ENCODE peak calls at places on chromosomes 2 and 18, in six cellular contexts. X is HepG2, W is A549, O is upper lobe of left lung, S is GM12878, Y is K562. N is an unnamed sample.

GRCh38 chr2:42267530-42267929 is 93.5 kb downstream of the COX7A2L start:
- ATAC-seq in X (peak; percentile 18), W (no peak), O (no peak), S (no peak), Y (no peak), N (no peak)

GRCh38 chr2:221405521-221405920 is 166.6 kb downstream of the EPHA4 start:
- ATAC-seq in X (no peak), W (no peak), O (no peak), S (no peak), Y (no peak), N (no peak)

GRCh38 chr2:72989770-72990556 is 72.6 kb downstream of the EMX1 start:
- ATAC-seq in X (no peak), W (no peak), O (peak; percentile 53), S (no peak), Y (no peak), N (no peak)

GRCh38 chr2:43212931-43213330 is 13.5 kb downstream of the ZFP36L2 start:
- ATAC-seq in X (peak; percentile 47), W (no peak), O (peak; percentile 72), S (peak; percentile 42), Y (no peak), N (peak; percentile 24)

GRCh38 chr2:26768759-26769500 is 4.8 kb downstream of the SLC35F6 start:
- ATAC-seq in X (no peak), W (peak; percentile 63), O (peak; percentile 79), S (peak; percentile 49), Y (peak; percentile 81), N (peak; percentile 71)

GRCh38 chr2:144650886-144651285 is 131.0 kb upstream of the ZEB2 start:
- ATAC-seq in X (no peak), W (no peak), O (no peak), S (no peak), Y (peak; percentile 47), N (no peak)

GRCh38 chr2:143258126-143258892 is 129.1 kb downstream of the ARHGAP15 start:
- ATAC-seq in X (no peak), W (no peak), O (no peak), S (peak; percentile 55), Y (peak; percentile 53), N (no peak)

GRCh38 chr18:2935438-2936192 is 77.3 kb downstream of the LPIN2 start:
- ATAC-seq in X (no peak), W (no peak), O (no peak), S (no peak), Y (no peak), N (no peak)

GRCh38 chr2:17813015-17813741 is 3.1 kb upstream of the MSGN1 start:
- ATAC-seq in X (no peak), W (no peak), O (peak; percentile 68), S (peak; percentile 63), Y (no peak), N (no peak)

GRCh38 chr2:97840198-97840597 is 126.8 kb downstream of the ZAP70 start:
- ATAC-seq in X (no peak), W (no peak), O (no peak), S (no peak), Y (no peak), N (no peak)

GRCh38 chr18:50287028-50287440 is 458 bp downstream of the CXXC1 start:
- ATAC-seq in X (no peak), W (peak; percentile 5), O (peak; percentile 1), S (peak; percentile 7), Y (peak; percentile 6), N (peak; percentile 2)

GRCh38 chr2:218405365-218406208 is 5.9 kb downstream of the CTDSP1 start:
- ATAC-seq in X (peak; percentile 4), W (peak; percentile 9), O (no peak), S (peak; percentile 3), Y (peak; percentile 15), N (no peak)

GRCh38 chr2:207115715-207116364 is 49.9 kb downstream of the KLF7 start:
- ATAC-seq in X (no peak), W (peak; percentile 40), O (peak; percentile 66), S (no peak), Y (no peak), N (peak; percentile 68)

GRCh38 chr18:63433349-63433866 is 11.1 kb upstream of the VPS4B start:
- ATAC-seq in X (no peak), W (no peak), O (peak; percentile 78), S (no peak), Y (no peak), N (peak; percentile 90)

GRCh38 chr2:196149926-196150325 is 21.5 kb downstream of the STK17B start:
- ATAC-seq in X (no peak), W (no peak), O (peak; percentile 52), S (peak; percentile 68), Y (no peak), N (no peak)

GRCh38 chr2:121294881-121295840 is 10.2 kb upstream of the TFCP2L1 start:
- ATAC-seq in X (no peak), W (no peak), O (no peak), S (no peak), Y (no peak), N (no peak)

GRCh38 chr2:201151127-201152074 is 31.5 kb upstream of the CASP10 start:
- ATAC-seq in X (no peak), W (peak; percentile 69), O (peak; percentile 79), S (peak; percentile 93), Y (peak; percentile 42), N (no peak)

DNA sequence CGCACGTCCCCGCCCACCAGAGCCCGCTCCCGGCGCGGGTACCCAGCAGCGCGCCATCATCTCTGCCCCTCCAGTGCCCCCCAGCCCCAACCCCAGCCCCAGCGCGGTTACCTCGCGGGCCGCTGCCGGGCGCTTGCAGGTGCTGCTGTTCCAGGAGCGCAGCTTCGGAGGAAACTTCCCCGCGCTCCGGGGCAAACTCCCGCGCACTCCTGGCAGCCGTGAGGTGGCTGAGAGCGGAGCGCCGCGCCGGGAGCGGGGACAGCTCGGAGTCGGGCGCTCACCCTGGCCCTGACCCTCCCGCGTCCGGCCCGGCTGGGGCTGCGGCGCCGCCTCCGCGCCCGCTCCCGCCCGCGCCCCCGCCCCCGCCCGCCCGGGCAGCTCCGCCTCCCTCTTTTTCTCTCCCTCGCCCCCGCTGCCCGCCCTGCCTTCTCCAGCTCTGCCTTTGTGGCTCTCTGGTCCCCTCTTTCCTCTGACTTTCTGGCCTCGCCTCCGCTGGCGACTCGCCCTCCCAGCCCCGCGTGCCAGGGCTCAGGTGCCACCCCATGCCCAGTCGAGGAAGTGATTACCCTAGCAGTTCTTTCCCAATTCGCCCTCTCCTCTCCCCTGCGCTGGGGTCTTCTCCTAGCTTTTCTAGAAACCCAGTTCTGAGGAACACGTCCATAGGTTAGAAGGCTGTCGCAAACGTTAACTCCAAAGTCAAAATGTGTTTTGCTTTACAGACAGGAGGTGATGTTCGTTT is at the start of gene CHST9:
- ATAC-seq in X (peak; percentile 98), W (peak; percentile 52), O (peak; percentile 44), S (no peak), Y (peak; percentile 33), N (no peak)
- H3K4me3 ChIP-seq in X (peak within 1 kb of the TSS; percentile 43), W (peak within 1 kb of the TSS; percentile 33), O (peak within 1 kb of the TSS; percentile 28), S (no peak within 1 kb of the TSS), Y (no peak within 1 kb of the TSS), N (peak within 1 kb of the TSS; percentile 54)

GRCh38 chr2:77937366-77937765 is 415.2 kb upstream of the LRRTM4 start:
- ATAC-seq in X (no peak), W (no peak), O (no peak), S (no peak), Y (no peak), N (no peak)
- TF ChIP-seq EP300 in X (no peak), W (no peak), O (no peak), S (no peak), Y (no peak), N (no peak)

DNA sequence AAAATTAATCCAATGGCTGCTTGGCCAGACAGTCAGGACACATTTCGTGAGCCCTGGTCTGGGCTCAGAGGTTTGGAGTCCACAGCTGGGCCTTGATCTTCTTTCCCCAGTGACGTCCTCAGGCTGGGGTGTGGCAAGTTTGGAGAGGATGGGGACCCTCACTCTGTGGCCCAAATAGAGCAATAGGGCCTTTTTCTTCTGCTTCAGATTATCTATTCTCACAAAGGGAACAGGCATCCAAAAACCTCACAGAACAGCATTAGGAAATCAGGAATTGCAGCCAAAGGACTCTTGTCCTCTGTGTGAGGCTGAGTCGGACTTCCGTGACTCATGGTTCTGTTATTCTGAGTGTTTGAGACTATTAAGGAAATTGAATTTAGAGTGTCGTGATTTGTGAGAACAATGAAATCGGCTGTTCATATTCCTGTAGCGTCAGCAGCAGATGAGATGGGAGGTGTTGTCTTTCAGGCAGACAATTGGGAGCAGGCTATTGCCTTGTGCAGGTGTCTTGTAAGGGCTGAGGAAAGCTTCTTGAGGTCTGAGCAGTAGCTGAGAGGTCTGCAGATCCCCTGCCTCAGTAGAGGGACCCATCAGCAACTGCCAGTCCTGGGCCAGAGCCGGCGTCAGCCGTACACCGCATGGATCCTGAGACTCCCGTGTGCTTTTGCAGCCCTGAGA is 113.8 kb downstream of the SH3RF3 start:
- ATAC-seq in X (no peak), W (no peak), O (peak; percentile 89), S (no peak), Y (no peak), N (peak; percentile 90)
- H3K4me3 ChIP-seq in X (no peak overlapping the region), W (no peak overlapping the region), O (no peak overlapping the region), S (no peak overlapping the region), Y (no peak overlapping the region), N (no peak overlapping the region)

DNA sequence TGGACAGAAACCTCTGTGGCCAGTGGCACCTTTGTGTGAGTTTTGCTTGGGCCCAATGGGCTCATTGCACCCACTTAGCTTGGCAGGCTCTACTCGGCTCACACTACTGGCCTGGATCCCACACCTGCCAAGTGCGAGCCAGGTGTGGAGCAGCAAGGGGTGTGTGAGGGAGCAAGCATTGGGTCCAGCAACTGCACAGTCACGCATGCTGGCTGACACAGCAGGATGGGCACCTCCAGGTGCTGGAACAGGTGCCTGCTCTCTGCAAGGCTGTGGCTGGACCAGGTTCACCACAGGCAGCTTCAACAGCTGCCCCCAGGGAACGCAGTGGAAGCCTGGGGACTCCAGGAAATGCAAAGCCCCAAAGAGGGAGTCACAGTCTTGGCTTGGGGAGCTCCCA is 94.2 kb downstream of the DOK6 start:
- ATAC-seq in X (no peak), W (no peak), O (no peak), S (no peak), Y (no peak), N (no peak)
- TF ChIP-seq EP300 in X (no peak), W (no peak), O (no peak), S (no peak), Y (no peak), N (no peak)

GRCh38 chr2:170409164-170409535 is 231.2 kb downstream of the MYO3B start:
- ATAC-seq in X (peak; percentile 84), W (peak; percentile 74), O (peak; percentile 86), S (peak; percentile 81), Y (peak; percentile 95), N (peak; percentile 60)
- H3K4me3 ChIP-seq in X (no peak overlapping the region), W (no peak overlapping the region), O (no peak overlapping the region), S (no peak overlapping the region), Y (no peak overlapping the region), N (no peak overlapping the region)

GRCh38 chr2:239275037-239275685 is 125.7 kb downstream of the HDAC4 start:
- ATAC-seq in X (no peak), W (peak; percentile 89), O (peak; percentile 85), S (peak; percentile 96), Y (peak; percentile 79), N (peak; percentile 77)
- TF ChIP-seq EP300 in X (no peak), W (peak; percentile 87), O (peak; percentile 66), S (no peak), Y (peak; percentile 44), N (no peak)